ENCODE peak calls at places on chromosomes 11 and 22, in ten cellular contexts. M is IMR-90, J is prostate gland, C is A549, E is esophagus muscularis mucosa, T is body of pancreas, Y is endothelial cell of umbilical vein, U is ovary, O is uterus, D is transverse colon. A is an unnamed sample.

GRCh38 chr11:113876798-113877672 is 1.7 kb upstream of the USP28 start:
- DNase-seq in U (no peak), M (no peak), C (no peak), Y (no peak), D (no peak), T (no peak), E (no peak), O (no peak), J (no peak), A (no peak)

GRCh38 chr11:35318977-35319925 is 100.1 kb downstream of the SLC1A2 start:
- DNase-seq in C (no peak), T (no peak), U (no peak), D (no peak), E (no peak), Y (peak), O (no peak), M (no peak), J (no peak), A (no peak)

GRCh38 chr11:63877658-63878241 is 38.8 kb downstream of the MARK2 start:
- DNase-seq in Y (no peak), T (peak), J (no peak), E (no peak), D (no peak), O (no peak), C (no peak), M (no peak), U (no peak), A (no peak)

GRCh38 chr11:84247931-84248330 is 961.8 kb upstream of the CCDC90B start:
- DNase-seq in O (no peak), J (no peak), U (no peak), Y (no peak), T (no peak), D (no peak), C (no peak), M (no peak), E (no peak), A (no peak)

GRCh38 chr22:46078241-46079092 is 71.9 kb upstream of the PPARA start:
- DNase-seq in M (no peak), T (peak), C (peak), Y (no peak), D (peak), E (no peak), U (peak), J (peak), O (peak), A (no peak)

GRCh38 chr22:41576877-41577276 is 12.8 kb downstream of the PMM1 start:
- DNase-seq in M (peak), Y (peak), C (peak), O (peak), D (peak), T (peak), J (no peak), E (no peak), U (no peak), A (no peak)

GRCh38 chr11:19073454-19074415 is 13.2 kb upstream of the MRGPRX2 start:
- DNase-seq in M (no peak), J (no peak), Y (no peak), O (no peak), T (no peak), U (no peak), C (no peak), D (no peak), E (no peak), A (no peak)

GRCh38 chr11:89442801-89443200 is 48.4 kb downstream of the NOX4 start:
- DNase-seq in O (no peak), E (no peak), C (no peak), M (no peak), J (no peak), T (no peak), U (no peak), D (no peak), Y (peak), A (no peak)

GRCh38 chr11:95152878-95153856 is 63.5 kb downstream of the ENDOD1 start:
- DNase-seq in D (no peak), C (no peak), U (no peak), E (no peak), J (no peak), T (no peak), Y (no peak), M (no peak), O (no peak), A (no peak)

GRCh38 chr22:49431559-49431958 is 396.1 kb downstream of the BRD1 start:
- DNase-seq in T (no peak), J (no peak), O (no peak), C (no peak), M (no peak), E (no peak), Y (no peak), D (no peak), U (no peak), A (no peak)

GRCh38 chr11:124865902-124866851 is 945 bp downstream of the ROBO3 start:
- DNase-seq in O (no peak), M (peak), Y (peak), T (no peak), E (no peak), C (no peak), J (no peak), U (no peak), D (peak), A (no peak)

GRCh38 chr22:37018815-37019308 is 385 bp downstream of the TST start:
- DNase-seq in T (peak), O (peak), Y (peak), E (peak), D (peak), C (peak), U (peak), M (peak), J (peak), A (no peak)

GRCh38 chr11:124310746-124311145 is 3.0 kb downstream of the OR8D1 start:
- DNase-seq in D (no peak), E (no peak), U (no peak), J (no peak), Y (peak), C (no peak), O (no peak), T (no peak), M (peak), A (no peak)

GRCh38 chr22:41127447-41127846 is 35.1 kb downstream of the EP300 start:
- DNase-seq in U (no peak), Y (no peak), E (no peak), M (no peak), C (no peak), T (no peak), J (no peak), D (no peak), O (no peak), A (no peak)

GRCh38 chr11:45663486-45664375 is 1.7 kb downstream of the CHST1 start:
- DNase-seq in D (no peak), M (peak), C (no peak), O (no peak), Y (no peak), U (no peak), T (no peak), E (no peak), J (no peak), A (peak)

GRCh38 chr11:14275081-14275480 is 83.9 kb downstream of the RRAS2 start:
- DNase-seq in C (no peak), O (no peak), J (no peak), E (no peak), T (no peak), M (peak), D (no peak), Y (no peak), U (no peak), A (no peak)

GRCh38 chr11:64100345-64100744 is 64.6 kb downstream of the FLRT1 start:
- DNase-seq in J (no peak), U (no peak), C (no peak), Y (no peak), O (no peak), M (no peak), E (no peak), D (no peak), T (no peak), A (no peak)

GRCh38 chr11:279966-280761 is 2.0 kb downstream of the NLRP6 start:
- DNase-seq in Y (no peak), O (no peak), T (peak), U (no peak), C (peak), M (peak), E (no peak), D (peak), J (no peak), A (no peak)

GRCh38 chr11:65432686-65433582 is 10.3 kb downstream of the NEAT1 start:
- DNase-seq in E (no peak), T (no peak), J (no peak), Y (peak), U (no peak), D (peak), C (peak), M (peak), O (no peak), A (no peak)

DNA sequence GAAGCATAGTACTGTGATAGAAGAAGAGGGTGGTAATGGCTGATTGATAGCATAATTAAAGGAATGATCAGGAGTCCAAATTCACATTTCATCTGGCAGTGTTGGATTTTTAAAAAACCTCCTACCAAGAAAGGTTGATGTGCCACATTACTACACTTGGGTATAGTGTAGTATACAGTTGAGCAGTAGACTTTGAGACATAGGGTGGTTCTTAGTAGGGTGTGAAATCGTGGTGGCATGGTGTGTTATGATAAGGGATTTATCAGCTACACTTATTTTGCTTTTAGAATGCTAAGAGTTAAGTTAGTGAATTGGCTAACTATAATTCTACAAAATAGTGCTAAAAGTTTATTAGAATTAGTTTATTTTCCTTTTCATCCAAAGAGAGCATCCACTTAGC is 13.1 kb downstream of the TBCEL start:
- DNase-seq in T (no peak), C (no peak), M (no peak), J (no peak), E (no peak), U (no peak), O (no peak), D (no peak), Y (no peak), A (no peak)
- TF ChIP-seq POLR2A in T (no peak), C (no peak), M (no peak), J (no peak), E (no peak), U (no peak), O (no peak), D (no peak), Y (no peak), A (no peak)

GRCh38 chr11:67632175-67632981 is 2.6 kb upstream of the NUDT8 start:
- DNase-seq in D (peak), O (peak), T (peak), M (no peak), Y (no peak), C (no peak), E (no peak), U (no peak), J (no peak), A (no peak)
- TF ChIP-seq POLR2A in D (no peak), O (no peak), T (no peak), M (no peak), Y (no peak), C (no peak), E (no peak), U (no peak), J (no peak), A (no peak)

DNA sequence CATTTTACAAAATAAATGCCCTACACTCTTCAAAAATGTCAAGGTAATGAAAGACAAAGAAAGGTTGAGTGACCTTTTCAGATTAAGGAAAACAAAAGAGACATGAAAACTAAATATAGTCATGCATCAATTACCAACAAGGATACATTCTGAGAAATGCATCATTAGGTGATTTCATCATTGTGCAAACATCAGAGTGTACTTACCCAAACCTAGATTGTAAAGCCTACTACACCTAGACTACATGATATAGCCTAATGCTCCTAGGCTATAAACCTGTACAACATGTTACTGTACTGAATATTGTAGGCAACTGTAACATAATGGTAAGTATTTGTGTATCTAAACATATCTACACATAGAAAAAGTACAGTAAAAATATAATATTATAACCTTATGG is 26.7 kb downstream of the INTS4 start:
- DNase-seq in J (no peak), Y (no peak), T (no peak), U (no peak), O (no peak), D (no peak), M (no peak), C (no peak), E (no peak), A (no peak)
- TF ChIP-seq POLR2A in J (no peak), Y (no peak), T (no peak), U (no peak), O (no peak), D (no peak), M (no peak), C (no peak), E (no peak), A (no peak)

DNA sequence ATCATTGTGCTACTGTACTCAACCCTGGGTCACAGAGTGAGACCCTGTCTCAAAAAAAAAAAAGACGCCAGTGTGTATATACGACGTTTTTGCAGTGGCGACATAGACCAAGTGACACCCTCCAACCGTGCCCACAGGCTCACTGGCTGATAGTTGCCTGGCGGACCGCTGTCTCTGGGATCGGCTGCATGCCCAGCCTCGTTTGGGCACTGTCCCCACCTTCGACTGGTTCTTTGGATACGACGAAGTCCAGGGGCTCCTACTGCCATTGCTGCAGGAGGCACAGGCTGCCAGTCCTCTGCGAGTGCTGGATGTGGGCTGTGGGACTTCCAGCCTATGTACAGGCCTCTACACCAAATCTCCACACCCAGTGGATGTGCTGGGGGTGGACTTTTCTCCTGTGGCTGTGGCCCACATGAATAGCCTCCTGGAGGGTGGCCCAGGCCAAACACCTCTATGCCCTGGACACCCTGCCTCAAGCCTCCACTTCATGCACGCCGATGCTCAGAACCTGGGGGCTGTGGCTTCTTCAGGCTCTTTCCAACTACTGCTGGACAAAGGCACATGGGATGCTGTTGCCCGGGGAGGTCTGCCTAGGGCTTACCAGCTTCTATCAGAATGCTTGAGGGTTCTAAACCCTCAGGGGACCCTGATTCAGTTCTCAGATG is 1.3 kb downstream of the CSKMT start:
- DNase-seq in C (no peak), J (no peak), D (no peak), O (no peak), Y (no peak), E (no peak), M (no peak), U (no peak), T (peak), A (no peak)
- TF ChIP-seq POLR2A in C (no peak), J (no peak), D (no peak), O (no peak), Y (peak), E (no peak), M (peak), U (no peak), T (no peak), A (no peak)

DNA sequence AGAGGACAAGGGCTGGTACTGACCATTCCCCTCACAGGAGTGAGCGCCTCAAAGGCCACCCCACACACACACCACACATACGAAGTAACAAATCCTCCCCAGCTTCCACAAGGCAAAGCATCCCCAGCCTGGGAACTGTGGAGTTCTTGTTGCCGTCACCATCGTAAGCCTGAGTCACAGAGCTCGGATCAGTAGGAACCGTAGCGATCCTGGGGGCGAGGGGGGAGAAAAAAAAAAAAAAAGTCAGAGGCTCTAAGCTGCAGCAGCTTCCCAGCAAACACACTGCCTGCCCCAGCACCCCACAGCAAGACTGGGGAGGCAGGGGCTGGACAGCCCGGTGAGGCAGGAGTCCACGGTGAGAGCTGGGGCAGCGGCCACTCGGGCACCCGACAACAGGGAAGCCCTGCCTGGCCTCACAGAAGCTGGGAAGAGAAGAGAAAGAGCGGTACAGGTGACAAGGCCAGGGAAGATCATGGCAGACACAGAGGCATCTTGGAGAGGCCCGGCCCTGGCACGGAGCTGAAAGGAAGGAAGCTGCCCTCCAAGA is 11.3 kb downstream of the ARFGAP2 start:
- DNase-seq in M (no peak), E (no peak), Y (no peak), J (no peak), D (no peak), T (no peak), O (no peak), C (no peak), U (no peak), A (no peak)
- TF ChIP-seq POLR2A in M (no peak), E (no peak), Y (no peak), J (no peak), D (no peak), T (no peak), O (no peak), C (no peak), U (no peak), A (no peak)

GRCh38 chr22:23970201-23970641 is 3.5 kb downstream of the DDTL start:
- DNase-seq in T (no peak), C (no peak), J (no peak), O (no peak), E (peak), U (no peak), Y (no peak), D (no peak), M (no peak), A (no peak)
- TF ChIP-seq POLR2A in T (peak), C (no peak), J (no peak), O (no peak), E (no peak), U (no peak), Y (no peak), D (no peak), M (no peak), A (no peak)

GRCh38 chr22:31496007-31496734 is at the start of gene SFI1:
- DNase-seq in D (peak), M (peak), J (peak), E (peak), Y (peak), T (peak), U (peak), C (peak), O (peak), A (peak)
- TF ChIP-seq POLR2A in D (peak), M (no peak), J (peak), E (no peak), Y (peak), T (peak), U (peak), C (peak), O (peak), A (peak)

GRCh38 chr22:43009444-43009843 is 5.5 kb downstream of the PACSIN2 start:
- DNase-seq in T (peak), O (no peak), D (no peak), M (no peak), C (no peak), E (no peak), Y (no peak), J (peak), U (no peak), A (no peak)
- TF ChIP-seq POLR2A in T (no peak), O (no peak), D (no peak), M (no peak), C (no peak), E (no peak), Y (no peak), J (no peak), U (no peak), A (no peak)